ENCODE peak calls at places on chromosomes 11 and 22, in nine cellular contexts. One of them, this sample, is unnamed.

GRCh38 chr22:42720263-42721044 is at the start of gene A4GALT:
- DNase-seq in GM04504: no peak
- DNase-seq in amygdala: no peak
- DNase-seq in hippocampal formation: no peak
- DNase-seq in Right ventricle myocardium superior: peak; percentile 57
- DNase-seq in activated CD8-positive, alpha-beta memory T cell treated with anti-CD3 and anti-CD28 coated beads, Interleukin-2, amount 50 U/mL, for 48 hours: peak; percentile 55
- DNase-seq in IMR-90: no peak
- DNase-seq in T-helper 1 cell: no peak
- DNase-seq in small intestine: no peak
- DNase-seq in this sample: no peak

GRCh38 chr11:44622190-44622650 is 56.8 kb downstream of the CD82 start:
- DNase-seq in GM04504: no peak
- DNase-seq in amygdala: no peak
- DNase-seq in hippocampal formation: no peak
- DNase-seq in Right ventricle myocardium superior: peak; percentile 18
- DNase-seq in activated CD8-positive, alpha-beta memory T cell treated with anti-CD3 and anti-CD28 coated beads, Interleukin-2, amount 50 U/mL, for 48 hours: peak; percentile 51
- DNase-seq in IMR-90: no peak
- DNase-seq in T-helper 1 cell: no peak
- DNase-seq in small intestine: no peak
- DNase-seq in this sample: no peak

GRCh38 chr22:29751139-29751538 is 15.7 kb downstream of the ZMAT5 start:
- DNase-seq in GM04504: no peak
- DNase-seq in amygdala: no peak
- DNase-seq in hippocampal formation: no peak
- DNase-seq in Right ventricle myocardium superior: no peak
- DNase-seq in activated CD8-positive, alpha-beta memory T cell treated with anti-CD3 and anti-CD28 coated beads, Interleukin-2, amount 50 U/mL, for 48 hours: no peak
- DNase-seq in IMR-90: peak; percentile 24
- DNase-seq in T-helper 1 cell: no peak
- DNase-seq in small intestine: no peak
- DNase-seq in this sample: no peak

GRCh38 chr22:38940985-38941384 is 16.4 kb upstream of the APOBEC3A start:
- DNase-seq in GM04504: no peak
- DNase-seq in amygdala: no peak
- DNase-seq in hippocampal formation: no peak
- DNase-seq in Right ventricle myocardium superior: no peak
- DNase-seq in activated CD8-positive, alpha-beta memory T cell treated with anti-CD3 and anti-CD28 coated beads, Interleukin-2, amount 50 U/mL, for 48 hours: no peak
- DNase-seq in IMR-90: no peak
- DNase-seq in T-helper 1 cell: no peak
- DNase-seq in small intestine: no peak
- DNase-seq in this sample: no peak

GRCh38 chr22:36562261-36562835 is 33.4 kb upstream of the EIF3D start:
- DNase-seq in GM04504: no peak
- DNase-seq in amygdala: no peak
- DNase-seq in hippocampal formation: no peak
- DNase-seq in Right ventricle myocardium superior: no peak
- DNase-seq in activated CD8-positive, alpha-beta memory T cell treated with anti-CD3 and anti-CD28 coated beads, Interleukin-2, amount 50 U/mL, for 48 hours: no peak
- DNase-seq in IMR-90: peak; percentile 43
- DNase-seq in T-helper 1 cell: no peak
- DNase-seq in small intestine: no peak
- DNase-seq in this sample: no peak

GRCh38 chr11:129731316-129731715 is 84.3 kb upstream of the TMEM45B start:
- DNase-seq in GM04504: no peak
- DNase-seq in amygdala: no peak
- DNase-seq in hippocampal formation: no peak
- DNase-seq in Right ventricle myocardium superior: no peak
- DNase-seq in activated CD8-positive, alpha-beta memory T cell treated with anti-CD3 and anti-CD28 coated beads, Interleukin-2, amount 50 U/mL, for 48 hours: no peak
- DNase-seq in IMR-90: no peak
- DNase-seq in T-helper 1 cell: no peak
- DNase-seq in small intestine: no peak
- DNase-seq in this sample: no peak

GRCh38 chr11:116579857-116580727 is 192.7 kb downstream of the BUD13 start:
- DNase-seq in GM04504: no peak
- DNase-seq in amygdala: no peak
- DNase-seq in hippocampal formation: no peak
- DNase-seq in Right ventricle myocardium superior: no peak
- DNase-seq in activated CD8-positive, alpha-beta memory T cell treated with anti-CD3 and anti-CD28 coated beads, Interleukin-2, amount 50 U/mL, for 48 hours: no peak
- DNase-seq in IMR-90: no peak
- DNase-seq in T-helper 1 cell: no peak
- DNase-seq in small intestine: peak; percentile 17
- DNase-seq in this sample: no peak

GRCh38 chr11:91104237-91104636 is 881.4 kb upstream of the CHORDC1 start:
- DNase-seq in GM04504: no peak
- DNase-seq in amygdala: no peak
- DNase-seq in hippocampal formation: no peak
- DNase-seq in Right ventricle myocardium superior: no peak
- DNase-seq in activated CD8-positive, alpha-beta memory T cell treated with anti-CD3 and anti-CD28 coated beads, Interleukin-2, amount 50 U/mL, for 48 hours: no peak
- DNase-seq in IMR-90: peak; percentile 80
- DNase-seq in T-helper 1 cell: no peak
- DNase-seq in small intestine: no peak
- DNase-seq in this sample: no peak

GRCh38 chr22:47394504-47395440 is 632.3 kb downstream of the TBC1D22A start:
- DNase-seq in GM04504: no peak
- DNase-seq in amygdala: no peak
- DNase-seq in hippocampal formation: no peak
- DNase-seq in Right ventricle myocardium superior: no peak
- DNase-seq in activated CD8-positive, alpha-beta memory T cell treated with anti-CD3 and anti-CD28 coated beads, Interleukin-2, amount 50 U/mL, for 48 hours: no peak
- DNase-seq in IMR-90: no peak
- DNase-seq in T-helper 1 cell: no peak
- DNase-seq in small intestine: no peak
- DNase-seq in this sample: no peak

This sample was measured in effector CD4-positive, alpha-beta T cell.